ENCODE peak calls at places on chromosomes 16 and 17, in ten cellular contexts. U is adrenal gland; Z is mucosa of gallbladder; Y is CD4-positive, CD25-positive, alpha-beta regulatory T cell; Q is activated CD8-positive, alpha-beta memory T cell treated with anti-CD3 and anti-CD28 coated beads, Interleukin-2, amount 10 ng/mL, durations not matched to agents 7 days and 5 days; D is NB4; P is CD8-positive, alpha-beta T cell; W is PC-9; R is GM23248; F is endothelial cell of umbilical vein. T is an unnamed sample.

GRCh38 chr17:81831957-81832607 is 1.0 kb downstream of the MCRIP1 start:
- DNase-seq in U (no peak), Z (no peak), Y (peak), Q (peak), D (peak), P (peak), W (no peak), R (peak), F (no peak), T (no peak)

GRCh38 chr17:50923611-50924010 is 57.5 kb upstream of the TOB1 start:
- DNase-seq in U (no peak), Z (no peak), Y (no peak), Q (no peak), D (no peak), P (no peak), W (no peak), R (no peak), F (no peak), T (no peak)

GRCh38 chr17:17305282-17305801 is 2.2 kb downstream of the NT5M start:
- DNase-seq in U (no peak), Z (no peak), Y (peak), Q (peak), D (peak), P (peak), W (no peak), R (no peak), F (no peak), T (no peak)

GRCh38 chr17:68544521-68544920 is 32.3 kb downstream of the PRKAR1A start:
- DNase-seq in U (no peak), Z (no peak), Y (no peak), Q (no peak), D (no peak), P (no peak), W (no peak), R (no peak), F (no peak), T (no peak)

GRCh38 chr17:81236784-81237183 is 2.1 kb downstream of the TEPSIN start:
- DNase-seq in U (no peak), Z (no peak), Y (no peak), Q (no peak), D (no peak), P (no peak), W (no peak), R (no peak), F (no peak), T (no peak)

GRCh38 chr17:31424944-31425582 is 33.6 kb downstream of the RAB11FIP4 start:
- DNase-seq in U (peak), Z (no peak), Y (no peak), Q (no peak), D (no peak), P (no peak), W (no peak), R (no peak), F (peak), T (no peak)

GRCh38 chr16:81500833-81501521 is 56.4 kb downstream of the CMIP start:
- DNase-seq in U (no peak), Z (no peak), Y (no peak), Q (no peak), D (peak), P (no peak), W (no peak), R (no peak), F (peak), T (no peak)

GRCh38 chr16:28879261-28879840 is 1.1 kb downstream of the ATP2A1 start:
- DNase-seq in U (no peak), Z (no peak), Y (no peak), Q (no peak), D (no peak), P (no peak), W (no peak), R (no peak), F (no peak), T (no peak)

GRCh38 chr17:83053021-83053778 is 26.2 kb upstream of the METRNL start:
- DNase-seq in U (peak), Z (no peak), Y (no peak), Q (peak), D (no peak), P (no peak), W (no peak), R (peak), F (peak), T (no peak)

GRCh38 chr17:80101946-80102706 is 745 bp downstream of the GAA start:
- DNase-seq in U (no peak), Z (no peak), Y (no peak), Q (no peak), D (peak), P (no peak), W (no peak), R (peak), F (peak), T (no peak)

GRCh38 chr17:49515196-49515770 is 20.2 kb downstream of the NGFR start:
- DNase-seq in U (peak), Z (peak), Y (no peak), Q (no peak), D (peak), P (no peak), W (peak), R (peak), F (no peak), T (no peak)

GRCh38 chr17:32429598-32429997 is 14.7 kb upstream of the PSMD11 start:
- DNase-seq in U (no peak), Z (no peak), Y (no peak), Q (no peak), D (no peak), P (no peak), W (no peak), R (no peak), F (no peak), T (no peak)

GRCh38 chr16:30755955-30756780 is 5.7 kb downstream of the CFAP119 start:
- DNase-seq in U (no peak), Z (no peak), Y (no peak), Q (no peak), D (no peak), P (no peak), W (no peak), R (no peak), F (no peak), T (no peak)

GRCh38 chr16:87323727-87324410 is 6.7 kb upstream of the C16orf95 start:
- DNase-seq in U (no peak), Z (no peak), Y (no peak), Q (no peak), D (no peak), P (no peak), W (no peak), R (no peak), F (no peak), T (no peak)

GRCh38 chr16:29943846-29944669 is 17.8 kb upstream of the TMEM219 start:
- DNase-seq in U (peak), Z (peak), Y (no peak), Q (no peak), D (no peak), P (no peak), W (peak), R (peak), F (peak), T (no peak)

GRCh38 chr17:57902800-57903759 is 52.1 kb downstream of the CUEDC1 start:
- DNase-seq in U (peak), Z (peak), Y (no peak), Q (no peak), D (peak), P (no peak), W (peak), R (peak), F (peak), T (peak)

GRCh38 chr16:78953526-78953925 is 647.0 kb downstream of the MAF start:
- DNase-seq in U (no peak), Z (no peak), Y (no peak), Q (no peak), D (no peak), P (no peak), W (no peak), R (no peak), F (no peak), T (no peak)

T was measured in NCI-H2029 treated with DMSO at 0.1 percent for 48 hours.